ENCODE peak calls at places on chromosomes 1 and 21, in ten cellular contexts. R is GM23338, Q is AG04450, U is astrocyte of the spinal cord, Y is astrocyte, W is IMR-90, L is sigmoid colon, S is breast epithelium, B is A549, X is thoracic aorta. A is an unnamed sample.
A peak's percentile ranks its signal among the peaks of the same experiment; 100 is the strongest.

GRCh38 chr1:247496581-247497285 is 38.8 kb upstream of the OR2B11 start:
- DNase-seq in R (no peak), Q (no peak), U (no peak), Y (no peak), W (no peak), L (no peak), S (no peak), B (no peak), X (no peak), A (no peak)

GRCh38 chr21:28436286-28436932 is 556.3 kb downstream of the LTN1 start:
- DNase-seq in R (no peak), Q (no peak), U (peak; percentile 72), Y (peak; percentile 74), W (peak; percentile 77), L (no peak), S (no peak), B (no peak), X (no peak), A (peak; percentile 88)

GRCh38 chr21:38661296-38662223 is 144.2 kb upstream of the ETS2 start:
- DNase-seq in R (peak; percentile 66), Q (peak; percentile 26), U (peak; percentile 69), Y (peak; percentile 70), W (peak; percentile 62), L (no peak), S (no peak), B (peak; percentile 4), X (no peak), A (no peak)

GRCh38 chr1:116330342-116330652 is 42.7 kb upstream of the ATP1A1 start:
- DNase-seq in R (no peak), Q (no peak), U (no peak), Y (no peak), W (no peak), L (no peak), S (no peak), B (no peak), X (no peak), A (no peak)

GRCh38 chr1:182163821-182164223 is 102.3 kb upstream of the ZNF648 start:
- DNase-seq in R (no peak), Q (no peak), U (no peak), Y (no peak), W (no peak), L (peak; percentile 82), S (no peak), B (no peak), X (no peak), A (no peak)

GRCh38 chr1:7516341-7516740 is 254.8 kb upstream of the VAMP3 start:
- DNase-seq in R (peak; percentile 71), Q (no peak), U (no peak), Y (no peak), W (peak; percentile 41), L (no peak), S (no peak), B (peak; percentile 27), X (no peak), A (no peak)

GRCh38 chr1:230868736-230869385 is 540 bp upstream of the C1orf198 start:
- DNase-seq in R (peak; percentile 84), Q (no peak), U (peak; percentile 45), Y (no peak), W (no peak), L (no peak), S (peak; percentile 66), B (peak; percentile 65), X (no peak), A (peak; percentile 18)

GRCh38 chr1:148372731-148373130 is 110.4 kb downstream of the PPIAL4G start:
- DNase-seq in R (no peak), Q (no peak), U (peak; percentile 21), Y (no peak), W (peak; percentile 44), L (no peak), S (no peak), B (no peak), X (no peak), A (peak; percentile 25)

GRCh38 chr1:27007909-27008582 is 4.6 kb downstream of the TENT5B start:
- DNase-seq in R (peak; percentile 87), Q (no peak), U (no peak), Y (no peak), W (no peak), L (no peak), S (peak; percentile 78), B (peak; percentile 53), X (no peak), A (peak; percentile 82)

GRCh38 chr1:27010226-27010994 is 2.2 kb downstream of the TENT5B start:
- DNase-seq in R (no peak), Q (no peak), U (no peak), Y (no peak), W (no peak), L (no peak), S (peak; percentile 70), B (no peak), X (no peak), A (no peak)

GRCh38 chr1:27011976-27012563 is 580 bp downstream of the TENT5B start:
- DNase-seq in R (no peak), Q (no peak), U (no peak), Y (no peak), W (no peak), L (no peak), S (no peak), B (peak; percentile 18), X (no peak), A (no peak)

GRCh38 chr1:27011058-27011764 is 1.4 kb downstream of the TENT5B start:
- DNase-seq in R (peak; percentile 97), Q (no peak), U (peak; percentile 88), Y (peak; percentile 83), W (peak; percentile 88), L (peak; percentile 87), S (peak; percentile 89), B (peak; percentile 81), X (peak; percentile 60), A (peak; percentile 88)

DNA sequence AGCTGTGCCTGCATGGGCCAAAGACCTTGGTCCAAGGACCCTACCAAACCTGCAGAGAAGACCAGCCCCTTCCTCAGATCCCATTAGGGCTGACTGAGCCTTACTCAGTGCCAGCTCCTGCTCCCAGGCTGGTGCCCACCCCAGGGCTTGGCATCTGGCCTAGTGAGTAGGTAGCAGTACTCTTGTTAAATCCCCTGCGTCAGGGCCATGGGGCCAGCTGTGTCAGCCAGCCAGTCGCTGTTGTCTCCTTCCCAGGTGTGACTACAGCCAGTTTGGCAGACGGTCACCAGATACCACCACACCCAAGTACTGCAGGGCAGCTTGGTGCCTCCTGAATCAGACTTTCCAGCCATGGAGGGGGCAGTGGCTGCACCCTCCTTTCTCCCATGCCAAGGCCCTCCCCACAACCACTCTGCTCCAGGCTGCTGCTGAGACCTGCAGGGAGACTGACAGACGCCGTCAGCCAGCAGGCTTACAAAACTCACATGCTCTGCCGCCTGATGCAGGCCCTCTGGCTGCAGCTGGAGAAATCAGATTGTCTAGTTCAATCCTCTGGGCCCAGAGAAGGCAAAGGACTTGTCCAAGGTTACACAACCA is 3.0 kb downstream of the TENT5B start:
- DNase-seq in R (peak; percentile 18), Q (no peak), U (no peak), Y (no peak), W (no peak), L (peak; percentile 80), S (peak; percentile 72), B (peak; percentile 29), X (no peak), A (peak; percentile 90)
- H3K4me3 ChIP-seq in R (peak overlapping the region; percentile 91), Q (no peak overlapping the region), U (no peak overlapping the region), Y (no peak overlapping the region), W (no peak overlapping the region), L (peak overlapping the region; percentile 80), S (no peak overlapping the region), B (no peak overlapping the region), X (peak overlapping the region; percentile 87), A (no peak overlapping the region)

GRCh38 chr1:17998889-17999288 is 108.7 kb upstream of the IGSF21 start:
- DNase-seq in R (peak; percentile 30), Q (no peak), U (no peak), Y (no peak), W (peak; percentile 4), L (no peak), S (no peak), B (peak; percentile 31), X (no peak), A (no peak)
- TF ChIP-seq CTCF in R (peak; percentile 45), Q (peak; percentile 42), U (no peak), Y (no peak), W (peak; percentile 30), L (no peak), S (no peak), B (peak; percentile 22), X (no peak), A (no peak)

GRCh38 chr1:157157481-157158190 is 19.4 kb upstream of the ETV3 start:
- DNase-seq in R (no peak), Q (no peak), U (peak; percentile 30), Y (peak; percentile 45), W (peak; percentile 65), L (no peak), S (no peak), B (no peak), X (no peak), A (peak; percentile 65)

GRCh38 chr1:157154291-157154690 is 16.1 kb upstream of the ETV3 start:
- DNase-seq in R (no peak), Q (no peak), U (no peak), Y (no peak), W (no peak), L (no peak), S (no peak), B (no peak), X (no peak), A (no peak)

GRCh38 chr1:157155658-157156057 is 17.5 kb upstream of the ETV3 start:
- DNase-seq in R (peak; percentile 64), Q (no peak), U (no peak), Y (no peak), W (no peak), L (no peak), S (no peak), B (peak; percentile 32), X (no peak), A (no peak)

GRCh38 chr1:157154940-157155514 is 16.8 kb upstream of the ETV3 start:
- DNase-seq in R (peak; percentile 24), Q (no peak), U (peak; percentile 4), Y (no peak), W (peak; percentile 52), L (no peak), S (no peak), B (peak; percentile 71), X (no peak), A (peak; percentile 48)

GRCh38 chr1:157156058-157156541 is 17.9 kb upstream of the ETV3 start:
- DNase-seq in R (peak; percentile 93), Q (no peak), U (peak; percentile 49), Y (no peak), W (peak; percentile 54), L (peak; percentile 86), S (no peak), B (peak; percentile 66), X (no peak), A (peak; percentile 36)
- H3K4me3 ChIP-seq in R (peak overlapping the region; percentile 40), Q (peak overlapping the region; percentile 25), U (no peak overlapping the region), Y (no peak overlapping the region), W (no peak overlapping the region), L (peak overlapping the region; percentile 3), S (no peak overlapping the region), B (peak overlapping the region; percentile 37), X (peak overlapping the region; percentile 53), A (no peak overlapping the region)

DNA sequence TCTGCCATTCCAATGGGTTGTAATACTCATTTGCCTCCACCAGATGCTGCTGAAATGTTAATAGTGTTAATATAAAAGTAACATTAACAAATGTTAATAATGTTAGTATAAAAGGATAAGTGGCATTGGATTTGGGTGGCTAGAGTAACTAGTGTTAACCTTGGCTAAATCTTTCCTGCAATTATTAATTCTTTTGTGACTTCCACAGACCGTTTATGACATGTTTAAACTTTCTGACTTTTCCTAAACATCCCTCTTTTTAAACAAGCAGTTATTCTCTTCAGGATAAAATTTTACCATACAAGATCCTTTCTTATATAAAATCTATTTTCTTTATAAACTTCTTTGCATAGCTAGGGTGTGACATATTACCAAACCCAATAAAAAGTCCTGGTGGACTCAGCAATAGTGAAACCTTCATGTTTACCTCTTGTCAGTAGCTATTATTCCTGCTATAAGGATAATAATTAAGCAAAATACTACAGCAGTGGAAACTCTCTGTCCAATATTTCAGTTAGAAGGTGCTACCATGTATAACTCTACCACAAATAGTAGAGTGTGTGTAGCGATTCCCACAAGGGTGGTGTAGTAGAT is 41.5 kb downstream of the CCDC30 start:
- DNase-seq in R (peak; percentile 37), Q (no peak), U (no peak), Y (no peak), W (no peak), L (no peak), S (no peak), B (no peak), X (no peak), A (no peak)
- TF ChIP-seq CTCF in R (no peak), Q (no peak), U (no peak), Y (no peak), W (no peak), L (no peak), S (no peak), B (no peak), X (no peak), A (no peak)